ENCODE peak calls at places on chromosomes 2 and 18, in nine cellular contexts. L, Z, H, Y, D, C, M, R and K are unnamed samples.

GRCh38 chr2:238287702-238288649 is at the start of gene PER2:
- DNase-seq in C (peak), M (peak), L (peak), D (peak), R (peak), Y (peak), H (peak), Z (peak), K (peak)

GRCh38 chr2:72145658-72146329 is 1.9 kb downstream of the CYP26B1 start:
- DNase-seq in R (peak), H (no peak), L (no peak), M (no peak), C (no peak), D (no peak), Y (no peak), Z (no peak), K (no peak)

GRCh38 chr2:19881866-19882265 is 19.9 kb downstream of the TTC32 start:
- DNase-seq in R (no peak), Z (no peak), H (no peak), C (no peak), L (no peak), D (no peak), Y (no peak), M (no peak), K (no peak)

GRCh38 chr2:233035426-233036161 is 3.1 kb downstream of the NEU2 start:
- DNase-seq in D (no peak), Z (no peak), R (no peak), L (no peak), H (no peak), M (no peak), C (no peak), Y (no peak), K (no peak)

GRCh38 chr2:55490554-55490953 is 29.0 kb upstream of the CFAP36 start:
- DNase-seq in L (peak), M (peak), Y (peak), H (peak), R (peak), D (peak), C (no peak), Z (peak), K (no peak)

GRCh38 chr2:101770672-101771071 is 73.2 kb downstream of the MAP4K4 start:
- DNase-seq in D (peak), C (no peak), R (peak), L (peak), H (no peak), Y (peak), Z (peak), M (no peak), K (peak)

GRCh38 chr18:23857756-23858155 is 156.8 kb upstream of the TTC39C start:
- DNase-seq in H (no peak), Z (peak), M (no peak), L (no peak), C (no peak), Y (no peak), D (no peak), R (peak), K (no peak)

GRCh38 chr2:74017181-74017580 is 32.5 kb downstream of the TET3 start:
- DNase-seq in R (no peak), C (no peak), Z (no peak), H (no peak), M (no peak), D (no peak), L (no peak), Y (no peak), K (no peak)

GRCh38 chr2:222903234-222904220 is 42.7 kb downstream of the ACSL3 start:
- DNase-seq in Z (peak), Y (peak), M (no peak), L (peak), C (no peak), D (peak), H (peak), R (peak), K (no peak)

GRCh38 chr2:159904565-159905281 is 106.7 kb upstream of the CD302 start:
- DNase-seq in R (peak), C (peak), M (peak), H (peak), Y (no peak), L (peak), D (peak), Z (no peak), K (peak)

GRCh38 chr2:189370719-189371118 is 70.6 kb upstream of the WDR75 start:
- DNase-seq in C (no peak), L (peak), Z (peak), M (no peak), R (peak), Y (no peak), H (no peak), D (no peak), K (no peak)

GRCh38 chr2:64779117-64779690 is 125.5 kb upstream of the SERTAD2 start:
- DNase-seq in D (peak), H (no peak), M (no peak), C (no peak), Y (peak), Z (peak), R (peak), L (peak), K (no peak)